ENCODE peak calls at places on chromosomes 13 and 19, in seven cellular contexts. One of them, this sample, is unnamed.

GRCh38 chr19:50432221-50432626 is 468 bp upstream of the MYBPC2 start:
- DNase-seq in NCI-H2081: no peak
- DNase-seq in cardiac muscle cell: peak
- DNase-seq in right lobe of liver: no peak
- DNase-seq in ovary: no peak
- DNase-seq in nephron progenitor cell: peak
- DNase-seq in amygdala: no peak
- DNase-seq in this sample: no peak

GRCh38 chr19:10270180-10270615 is 722 bp upstream of the ICAM1 start:
- DNase-seq in NCI-H2081: no peak
- DNase-seq in cardiac muscle cell: no peak
- DNase-seq in right lobe of liver: peak
- DNase-seq in ovary: peak
- DNase-seq in nephron progenitor cell: peak
- DNase-seq in amygdala: peak
- DNase-seq in this sample: peak

GRCh38 chr19:21482863-21483276 is 22.5 kb upstream of the ZNF429 start:
- DNase-seq in NCI-H2081: no peak
- DNase-seq in cardiac muscle cell: peak
- DNase-seq in right lobe of liver: peak
- DNase-seq in ovary: peak
- DNase-seq in nephron progenitor cell: no peak
- DNase-seq in amygdala: peak
- DNase-seq in this sample: peak

GRCh38 chr13:71525004-71525403 is 342.0 kb downstream of the DACH1 start:
- DNase-seq in NCI-H2081: no peak
- DNase-seq in cardiac muscle cell: no peak
- DNase-seq in right lobe of liver: no peak
- DNase-seq in ovary: no peak
- DNase-seq in nephron progenitor cell: no peak
- DNase-seq in amygdala: no peak
- DNase-seq in this sample: no peak

GRCh38 chr13:52849727-52850395 is 1.4 kb upstream of the PCDH8 start:
- DNase-seq in NCI-H2081: no peak
- DNase-seq in cardiac muscle cell: no peak
- DNase-seq in right lobe of liver: no peak
- DNase-seq in ovary: no peak
- DNase-seq in nephron progenitor cell: no peak
- DNase-seq in amygdala: no peak
- DNase-seq in this sample: no peak

GRCh38 chr19:15196683-15197005 is 4.2 kb downstream of the NOTCH3 start:
- DNase-seq in NCI-H2081: no peak
- DNase-seq in cardiac muscle cell: no peak
- DNase-seq in right lobe of liver: no peak
- DNase-seq in ovary: no peak
- DNase-seq in nephron progenitor cell: no peak
- DNase-seq in amygdala: no peak
- DNase-seq in this sample: no peak

GRCh38 chr19:38009650-38010229 is 102.7 kb downstream of the SIPA1L3 start:
- DNase-seq in NCI-H2081: no peak
- DNase-seq in cardiac muscle cell: no peak
- DNase-seq in right lobe of liver: no peak
- DNase-seq in ovary: no peak
- DNase-seq in nephron progenitor cell: no peak
- DNase-seq in amygdala: no peak
- DNase-seq in this sample: no peak

GRCh38 chr19:16338470-16339360 is 14.1 kb downstream of the KLF2 start:
- DNase-seq in NCI-H2081: no peak
- DNase-seq in cardiac muscle cell: no peak
- DNase-seq in right lobe of liver: no peak
- DNase-seq in ovary: peak
- DNase-seq in nephron progenitor cell: no peak
- DNase-seq in amygdala: no peak
- DNase-seq in this sample: no peak

GRCh38 chr13:113978741-113979481 is 5.0 kb upstream of the C13orf46 start:
- DNase-seq in NCI-H2081: no peak
- DNase-seq in cardiac muscle cell: no peak
- DNase-seq in right lobe of liver: peak
- DNase-seq in ovary: no peak
- DNase-seq in nephron progenitor cell: no peak
- DNase-seq in amygdala: no peak
- DNase-seq in this sample: no peak

GRCh38 chr19:50551034-50551712 is 17.1 kb downstream of the LRRC4B start:
- DNase-seq in NCI-H2081: no peak
- DNase-seq in cardiac muscle cell: no peak
- DNase-seq in right lobe of liver: no peak
- DNase-seq in ovary: no peak
- DNase-seq in nephron progenitor cell: peak
- DNase-seq in amygdala: peak
- DNase-seq in this sample: no peak

GRCh38 chr19:14979498-14980255 is at the start of gene SLC1A6:
- DNase-seq in NCI-H2081: no peak
- DNase-seq in cardiac muscle cell: peak
- DNase-seq in right lobe of liver: no peak
- DNase-seq in ovary: no peak
- DNase-seq in nephron progenitor cell: peak
- DNase-seq in amygdala: no peak
- DNase-seq in this sample: no peak

GRCh38 chr13:34611678-34612077 is 330.4 kb upstream of the NBEA start:
- DNase-seq in NCI-H2081: no peak
- DNase-seq in cardiac muscle cell: peak
- DNase-seq in right lobe of liver: no peak
- DNase-seq in ovary: no peak
- DNase-seq in nephron progenitor cell: no peak
- DNase-seq in amygdala: no peak
- DNase-seq in this sample: no peak

GRCh38 chr19:51511353-51511752 is 9.8 kb upstream of the SIGLEC12 start:
- DNase-seq in NCI-H2081: no peak
- DNase-seq in cardiac muscle cell: no peak
- DNase-seq in right lobe of liver: no peak
- DNase-seq in ovary: no peak
- DNase-seq in nephron progenitor cell: no peak
- DNase-seq in amygdala: no peak
- DNase-seq in this sample: no peak

GRCh38 chr13:102591988-102592781 is 4.6 kb upstream of the TPP2 start:
- DNase-seq in NCI-H2081: peak
- DNase-seq in cardiac muscle cell: peak
- DNase-seq in right lobe of liver: peak
- DNase-seq in ovary: peak
- DNase-seq in nephron progenitor cell: peak
- DNase-seq in amygdala: peak
- DNase-seq in this sample: peak

GRCh38 chr19:58585442-58586130 is 12.5 kb upstream of the MZF1 start:
- DNase-seq in NCI-H2081: no peak
- DNase-seq in cardiac muscle cell: no peak
- DNase-seq in right lobe of liver: no peak
- DNase-seq in ovary: no peak
- DNase-seq in nephron progenitor cell: no peak
- DNase-seq in amygdala: no peak
- DNase-seq in this sample: no peak

GRCh38 chr19:35451278-35452096 is 3.4 kb downstream of the FFAR2 start:
- DNase-seq in NCI-H2081: no peak
- DNase-seq in cardiac muscle cell: no peak
- DNase-seq in right lobe of liver: no peak
- DNase-seq in ovary: no peak
- DNase-seq in nephron progenitor cell: no peak
- DNase-seq in amygdala: no peak
- DNase-seq in this sample: no peak

GRCh38 chr13:52109096-52109495 is 19.8 kb downstream of the NEK5 start:
- DNase-seq in NCI-H2081: no peak
- DNase-seq in cardiac muscle cell: no peak
- DNase-seq in right lobe of liver: no peak
- DNase-seq in ovary: no peak
- DNase-seq in nephron progenitor cell: no peak
- DNase-seq in amygdala: no peak
- DNase-seq in this sample: no peak